ENCODE peak calls at places on chromosomes 5 and 9, in seven cellular contexts. D is neuronal stem cell, W is H9, J is IMR-90, G is mesendoderm, B is H1, T is mesenchymal stem cell. L is an unnamed sample.

GRCh38 chr9:22512495-22512894 is 65.9 kb downstream of the DMRTA1 start:
- DNase-seq in D (no peak), W (no peak), J (no peak), G (no peak), B (no peak), T (no peak), L (no peak)

GRCh38 chr9:126549246-126550006 is 64.3 kb upstream of the LMX1B start:
- DNase-seq in D (no peak), W (no peak), J (no peak), G (no peak), B (no peak), T (no peak), L (no peak)

GRCh38 chr5:92637247-92637646 is 943.8 kb downstream of the NR2F1-AS1 start:
- DNase-seq in D (no peak), W (no peak), J (no peak), G (no peak), B (no peak), T (no peak), L (no peak)

GRCh38 chr5:78597858-78598415 is 50.6 kb downstream of the LHFPL2 start:
- DNase-seq in D (no peak), W (no peak), J (peak; percentile 90), G (no peak), B (no peak), T (no peak), L (no peak)

GRCh38 chr5:137679910-137680309 is 56.0 kb downstream of the KLHL3 start:
- DNase-seq in D (no peak), W (no peak), J (no peak), G (no peak), B (no peak), T (no peak), L (no peak)

GRCh38 chr5:134240421-134240962 is 14.6 kb upstream of the PPP2CA start:
- DNase-seq in D (no peak), W (no peak), J (peak; percentile 90), G (no peak), B (no peak), T (peak; percentile 78), L (no peak)

GRCh38 chr5:154358410-154359221 is 87.2 kb upstream of the SAP30L start:
- DNase-seq in D (no peak), W (no peak), J (no peak), G (no peak), B (no peak), T (peak; percentile 76), L (no peak)

GRCh38 chr5:76690704-76691469 is 25.0 kb upstream of the F2R start:
- DNase-seq in D (no peak), W (no peak), J (peak; percentile 72), G (no peak), B (no peak), T (peak; percentile 77), L (no peak)

GRCh38 chr5:2281446-2281845 is 398.7 kb upstream of the IRX4 start:
- DNase-seq in D (no peak), W (no peak), J (no peak), G (no peak), B (no peak), T (no peak), L (no peak)

GRCh38 chr5:107743357-107744000 is 72.7 kb upstream of the EFNA5 start:
- DNase-seq in D (no peak), W (no peak), J (peak; percentile 54), G (peak; percentile 15), B (no peak), T (peak; percentile 35), L (peak; percentile 67)

GRCh38 chr9:123929177-123929869 is 603 bp downstream of the DENND1A start:
- DNase-seq in D (no peak), W (peak; percentile 37), J (no peak), G (no peak), B (peak; percentile 66), T (no peak), L (peak; percentile 20)

GRCh38 chr5:43038523-43038989 is 1.6 kb downstream of the ANXA2R start:
- DNase-seq in D (no peak), W (peak; percentile 35), J (peak; percentile 82), G (peak; percentile 54), B (no peak), T (peak; percentile 37), L (no peak)

GRCh38 chr5:58366461-58366860 is 93.4 kb downstream of the PLK2 start:
- DNase-seq in D (no peak), W (no peak), J (peak; percentile 45), G (no peak), B (no peak), T (peak; percentile 60), L (no peak)

GRCh38 chr9:84794981-84795637 is 125.6 kb downstream of the NTRK2 start:
- DNase-seq in D (no peak), W (no peak), J (no peak), G (no peak), B (no peak), T (no peak), L (no peak)

GRCh38 chr5:71810456-71811181 is 91.5 kb downstream of the CARTPT start:
- DNase-seq in D (no peak), W (no peak), J (no peak), G (no peak), B (no peak), T (no peak), L (no peak)

GRCh38 chr5:96079962-96080361 is 118.3 kb upstream of the ELL2 start:
- DNase-seq in D (no peak), W (no peak), J (no peak), G (no peak), B (no peak), T (no peak), L (no peak)
- H4K8ac ChIP-seq in D (no peak overlapping the region), W (no peak overlapping the region), J (no peak overlapping the region), G (no peak overlapping the region), B (no peak overlapping the region), T (no peak overlapping the region), L (no peak overlapping the region)

GRCh38 chr9:728535-728934 is 113.0 kb upstream of the DMRT1 start:
- DNase-seq in D (no peak), W (no peak), J (no peak), G (peak; percentile 52), B (no peak), T (no peak), L (no peak)
- H4K8ac ChIP-seq in D (no peak overlapping the region), W (no peak overlapping the region), J (no peak overlapping the region), G (no peak overlapping the region), B (no peak overlapping the region), T (no peak overlapping the region), L (peak overlapping the region; percentile 32)

DNA sequence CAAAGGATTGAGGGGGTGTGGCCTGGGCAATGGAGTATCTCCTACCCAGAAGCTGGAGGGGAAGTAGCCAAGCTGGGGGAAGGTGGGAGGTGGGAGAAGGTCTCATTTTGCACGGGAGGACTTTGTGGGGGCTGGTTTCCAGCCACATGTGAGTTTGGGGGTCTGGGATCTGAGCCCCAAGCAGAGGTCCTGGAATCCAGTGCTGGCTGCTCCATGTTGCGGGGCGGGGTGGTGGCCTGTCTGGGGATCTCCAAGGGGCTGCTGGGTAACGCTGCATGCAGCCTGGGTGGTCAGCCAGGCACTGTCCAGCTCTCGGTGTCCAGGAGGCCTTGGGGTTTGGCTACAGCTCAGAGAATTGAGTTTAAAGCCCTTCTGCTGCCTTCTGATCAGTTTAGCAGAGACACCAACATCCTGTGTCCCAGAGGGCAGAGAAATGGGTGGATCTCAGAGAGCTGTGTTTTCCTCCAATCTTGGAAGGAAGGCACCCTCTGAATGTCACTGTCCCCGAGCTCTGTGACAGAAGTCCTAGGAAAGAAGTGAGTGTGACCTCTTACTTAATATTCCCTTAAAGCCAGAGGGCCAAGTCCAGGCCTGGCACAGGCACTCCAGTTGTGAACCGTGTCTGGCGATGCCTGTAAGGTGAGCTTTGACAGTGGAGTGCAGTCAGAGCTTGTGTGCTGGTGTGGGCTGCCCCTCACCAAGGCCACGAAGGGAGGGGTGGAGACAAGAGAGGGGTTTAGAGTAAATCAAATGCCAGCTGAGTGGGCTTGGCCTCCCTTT is 7.5 kb downstream of the DCANP1 start:
- DNase-seq in D (no peak), W (peak; percentile 12), J (no peak), G (no peak), B (peak; percentile 41), T (no peak), L (no peak)
- H4K8ac ChIP-seq in D (no peak overlapping the region), W (no peak overlapping the region), J (no peak overlapping the region), G (no peak overlapping the region), B (no peak overlapping the region), T (no peak overlapping the region), L (no peak overlapping the region)

DNA sequence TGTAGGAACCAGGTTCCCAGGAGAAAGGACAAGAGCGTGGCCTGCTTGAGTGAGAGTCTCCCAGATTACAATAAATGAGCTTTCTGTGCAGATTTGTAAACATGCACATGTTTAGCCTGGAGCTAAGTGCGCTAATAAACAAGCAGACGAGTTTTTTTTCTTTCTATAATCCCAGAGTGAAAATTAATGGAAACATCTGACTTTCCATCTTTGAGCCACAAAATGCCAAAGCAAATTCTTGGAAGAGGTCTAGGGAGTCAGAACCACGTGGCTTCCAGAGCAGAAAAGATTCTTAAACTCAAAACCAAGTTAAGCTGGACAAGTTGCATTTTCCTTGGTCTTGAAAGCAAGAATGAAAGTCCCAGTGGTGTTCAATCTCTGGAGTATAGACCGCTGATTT is 71.5 kb downstream of the MYO10 start:
- DNase-seq in D (no peak), W (no peak), J (no peak), G (no peak), B (no peak), T (peak; percentile 33), L (no peak)
- H4K8ac ChIP-seq in D (no peak overlapping the region), W (no peak overlapping the region), J (no peak overlapping the region), G (no peak overlapping the region), B (no peak overlapping the region), T (no peak overlapping the region), L (no peak overlapping the region)